ENCODE peak calls at places on chromosomes 4 and X, in five cellular contexts. O, S, F, B and D are unnamed samples.

GRCh38 chrX:134949271-134949670 is 41.5 kb upstream of the SMIM10 start:
- DNase-seq in O (no peak), S (no peak), F (no peak), B (no peak), D (no peak)

GRCh38 chr4:177713454-177713853 is 271.2 kb upstream of the AGA start:
- DNase-seq in O (no peak), S (no peak), F (no peak), B (no peak), D (no peak)

GRCh38 chr4:188428935-188429334 is 289.7 kb downstream of the TRIML1 start:
- DNase-seq in O (no peak), S (no peak), F (peak; percentile 14), B (no peak), D (no peak)

GRCh38 chrX:44343412-44343942 is at the start of gene EFHC2:
- DNase-seq in O (no peak), S (no peak), F (peak; percentile 74), B (peak; percentile 39), D (peak; percentile 1)

GRCh38 chrX:119736206-119736764 is 22.1 kb upstream of the SOWAHD start:
- DNase-seq in O (no peak), S (no peak), F (no peak), B (no peak), D (no peak)

GRCh38 chr4:74431113-74431826 is 13.7 kb upstream of the AREG start:
- DNase-seq in O (no peak), S (no peak), F (no peak), B (no peak), D (peak; percentile 4)

GRCh38 chr4:19729873-19730735 is 521.6 kb upstream of the SLIT2 start:
- DNase-seq in O (no peak), S (no peak), F (no peak), B (no peak), D (no peak)

GRCh38 chr4:5940470-5941203 is 47.8 kb upstream of the CRMP1 start:
- DNase-seq in O (no peak), S (no peak), F (peak; percentile 67), B (no peak), D (no peak)

GRCh38 chr4:82866706-82867385 is 24.1 kb downstream of the SEC31A start:
- DNase-seq in O (no peak), S (no peak), F (no peak), B (no peak), D (no peak)

GRCh38 chrX:110394653-110395052 is 36.0 kb downstream of the RTL9 start:
- DNase-seq in O (no peak), S (no peak), F (no peak), B (no peak), D (no peak)

GRCh38 chrX:68997461-68997860 is 167.8 kb downstream of the PJA1 start:
- DNase-seq in O (no peak), S (no peak), F (no peak), B (no peak), D (no peak)

GRCh38 chr4:7358100-7358735 is 76.5 kb downstream of the PSAPL1 start:
- DNase-seq in O (no peak), S (no peak), F (no peak), B (no peak), D (no peak)

GRCh38 chr4:20015825-20016224 is 235.9 kb upstream of the SLIT2 start:
- DNase-seq in O (no peak), S (no peak), F (no peak), B (no peak), D (no peak)

GRCh38 chr4:3412257-3413020 is 29.3 kb upstream of the HGFAC start:
- DNase-seq in O (no peak), S (no peak), F (peak; percentile 5), B (no peak), D (no peak)

GRCh38 chrX:145506225-145506624 is 258.9 kb downstream of the SPANXN1 start:
- DNase-seq in O (no peak), S (no peak), F (no peak), B (no peak), D (no peak)

GRCh38 chr4:155079866-155080265 is 128.6 kb upstream of the NPY2R start:
- DNase-seq in O (no peak), S (no peak), F (no peak), B (no peak), D (no peak)

GRCh38 chr4:77148081-77148480 is 8.9 kb upstream of the CCNG2 start:
- DNase-seq in O (no peak), S (no peak), F (no peak), B (no peak), D (no peak)

GRCh38 chr4:83285022-83285387 is 407 bp upstream of the COQ2 start:
- DNase-seq in O (peak; percentile 53), S (peak; percentile 28), F (peak; percentile 26), B (peak; percentile 13), D (no peak)

GRCh38 chrX:4484266-4484665 is 770.8 kb upstream of the PRKX start:
- DNase-seq in O (no peak), S (no peak), F (no peak), B (no peak), D (no peak)

GRCh38 chrX:41512394-41512793 is 65.3 kb downstream of the NYX start:
- DNase-seq in O (no peak), S (peak; percentile 51), F (no peak), B (no peak), D (peak; percentile 27)

GRCh38 chrX:125850693-125851092 is 315.4 kb downstream of the DCAF12L2 start:
- DNase-seq in O (no peak), S (no peak), F (no peak), B (no peak), D (no peak)

GRCh38 chr4:84401669-84402068 is 97.4 kb downstream of the NKX6-1 start:
- DNase-seq in O (no peak), S (no peak), F (no peak), B (no peak), D (no peak)

GRCh38 chr4:21887481-21887880 is 61.1 kb downstream of the KCNIP4 start:
- DNase-seq in O (no peak), S (no peak), F (no peak), B (no peak), D (no peak)

GRCh38 chr4:7313361-7313811 is 121.0 kb downstream of the SORCS2 start:
- DNase-seq in O (no peak), S (no peak), F (no peak), B (no peak), D (no peak)

GRCh38 chrX:78104447-78105176 is 564 bp downstream of the PGK1 start:
- DNase-seq in O (peak; percentile 69), S (peak; percentile 18), F (peak; percentile 74), B (peak; percentile 24), D (no peak)

GRCh38 chr4:2803624-2804448 is 11.0 kb downstream of the SH3BP2 start:
- DNase-seq in O (no peak), S (no peak), F (no peak), B (no peak), D (no peak)

GRCh38 chr4:10526431-10527222 is 69.4 kb upstream of the ZNF518B start:
- DNase-seq in O (no peak), S (no peak), F (no peak), B (no peak), D (no peak)

GRCh38 chr4:20376070-20376469 is 124.4 kb downstream of the SLIT2 start:
- DNase-seq in O (no peak), S (no peak), F (no peak), B (no peak), D (no peak)

GRCh38 chr4:139934336-139934735 is 219.6 kb downstream of the MAML3 start:
- DNase-seq in O (no peak), S (no peak), F (no peak), B (no peak), D (no peak)

GRCh38 chr4:61200991-61201526 is 933 bp downstream of the ADGRL3 start:
- DNase-seq in O (no peak), S (peak; percentile 14), F (peak; percentile 62), B (no peak), D (no peak)

GRCh38 chrX:8289523-8289922 is 118.5 kb upstream of the VCX2 start:
- DNase-seq in O (no peak), S (no peak), F (no peak), B (no peak), D (no peak)

GRCh38 chr4:823761-824460 is 2.0 kb downstream of the CPLX1 start:
- DNase-seq in O (no peak), S (no peak), F (no peak), B (no peak), D (no peak)

GRCh38 chrX:129663171-129663570 is 8.4 kb upstream of the APLN start:
- DNase-seq in O (no peak), S (no peak), F (no peak), B (no peak), D (no peak)

GRCh38 chr4:149605601-149606378 is 209.9 kb downstream of the IQCM start:
- DNase-seq in O (no peak), S (no peak), F (no peak), B (no peak), D (no peak)

GRCh38 chr4:6420036-6420435 is 52.4 kb downstream of the PPP2R2C start:
- DNase-seq in O (no peak), S (no peak), F (no peak), B (no peak), D (no peak)

GRCh38 chrX:132501606-132502005 is 12.8 kb upstream of the MBNL3 start:
- DNase-seq in O (no peak), S (no peak), F (no peak), B (no peak), D (no peak)